ENCODE peak calls at places on chromosomes 4 and X, in nine cellular contexts. A is activated B cell treated with CpG ODN at 0.5 μM for 24 hours; B is GM19239; R is activated T-cell treated with anti-CD3 and anti-CD28 coated beads, Interleukin-2, amount 50 U/mL, for 72 hours; G is K562; V is HS-5; L is stimulated activated effector memory CD8-positive, alpha-beta T cell treated with anti-CD3 and anti-CD28 coated beads, Interleukin-12 subunit alpha, Interleukin-12 subunit beta, amount 100 ng/mL, for 72 hours; W is stimulated activated CD4-positive, alpha-beta T cell treated with anti-CD3 and anti-CD28 coated beads, TNF-alpha, amount 100 ng/mL, for 48 hours; T is AG04450. J is an unnamed sample.
A peak's percentile ranks its signal among the peaks of the same experiment; 100 is the strongest.

GRCh38 chrX:149374751-149375150 is 130.4 kb downstream of the IDS start:
- DNase-seq in A (no peak), B (no peak), R (no peak), G (no peak), V (no peak), L (no peak), W (no peak), T (no peak), J (peak; percentile 57)

GRCh38 chr4:168569066-168569908 is 72.4 kb downstream of the PALLD start:
- DNase-seq in A (no peak), B (no peak), R (peak; percentile 9), G (peak; percentile 34), V (no peak), L (no peak), W (no peak), T (no peak), J (peak; percentile 84)

GRCh38 chr4:76867880-76868655 is 29.9 kb downstream of the SOWAHB start:
- DNase-seq in A (no peak), B (no peak), R (no peak), G (no peak), V (no peak), L (no peak), W (no peak), T (no peak), J (no peak)

GRCh38 chrX:155874571-155875244 is 6.4 kb upstream of the VAMP7 start:
- DNase-seq in A (no peak), B (no peak), R (no peak), G (no peak), V (no peak), L (no peak), W (no peak), T (no peak), J (peak; percentile 19)

GRCh38 chrX:79138658-79139241 is 5.7 kb upstream of the GPR174 start:
- DNase-seq in A (no peak), B (peak; percentile 7), R (no peak), G (no peak), V (no peak), L (no peak), W (no peak), T (no peak), J (no peak)

GRCh38 chr4:85952982-85953650 is 406.7 kb downstream of the MAPK10 start:
- DNase-seq in A (no peak), B (no peak), R (no peak), G (no peak), V (no peak), L (no peak), W (no peak), T (no peak), J (peak; percentile 61)

GRCh38 chr4:141027421-141027820 is 105.8 kb downstream of the RNF150 start:
- DNase-seq in A (no peak), B (no peak), R (no peak), G (no peak), V (no peak), L (no peak), W (no peak), T (no peak), J (peak; percentile 21)

GRCh38 chr4:156515295-156515694 is 456.3 kb downstream of the PDGFC start:
- DNase-seq in A (no peak), B (no peak), R (no peak), G (no peak), V (no peak), L (no peak), W (no peak), T (no peak), J (no peak)

GRCh38 chr4:47899639-47900038 is 14.7 kb downstream of the NFXL1 start:
- DNase-seq in A (no peak), B (no peak), R (no peak), G (no peak), V (no peak), L (no peak), W (no peak), T (no peak), J (no peak)

GRCh38 chr4:76179398-76180318 is 31.5 kb upstream of the NUP54 start:
- DNase-seq in A (peak; percentile 62), B (peak; percentile 57), R (peak; percentile 81), G (peak; percentile 77), V (no peak), L (peak; percentile 78), W (peak; percentile 82), T (peak; percentile 66), J (peak; percentile 86)

GRCh38 chrX:13180807-13181206 is 136.4 kb upstream of the FAM9C start:
- DNase-seq in A (no peak), B (no peak), R (no peak), G (no peak), V (peak; percentile 33), L (no peak), W (no peak), T (no peak), J (peak; percentile 73)

GRCh38 chr4:140686799-140687198 is 69.4 kb downstream of the TBC1D9 start:
- DNase-seq in A (no peak), B (no peak), R (no peak), G (no peak), V (no peak), L (no peak), W (no peak), T (no peak), J (no peak)

GRCh38 chr4:42399393-42399792 is 2.1 kb downstream of the SHISA3 start:
- DNase-seq in A (no peak), B (no peak), R (no peak), G (no peak), V (no peak), L (no peak), W (no peak), T (no peak), J (no peak)

J was measured in myocyte.